ENCODE peak calls at places on chromosomes 7 and 10, in six cellular contexts. Y is cardiac septum, N is RPMI8226, D is HT1080, X is dorsolateral prefrontal cortex, K is NCI-H2081. J is an unnamed sample.

GRCh38 chr7:37921340-37921805 is 933 bp downstream of the EPDR1 start:
- DNase-seq in X (no peak), N (peak; percentile 61), D (peak; percentile 65), K (peak; percentile 49), Y (no peak), J (no peak)

GRCh38 chr7:130662426-130662825 is 6.1 kb downstream of the COPG2 start:
- DNase-seq in X (no peak), D (peak; percentile 25), N (no peak), K (no peak), Y (no peak), J (no peak)

GRCh38 chr7:18666107-18666728 is 170.7 kb downstream of the HDAC9 start:
- DNase-seq in Y (peak; percentile 83), X (peak; percentile 76), D (peak; percentile 55), K (peak; percentile 73), N (peak; percentile 87), J (peak; percentile 55)

GRCh38 chr7:124034754-124035100 is 1.9 kb upstream of the TMEM229A start:
- DNase-seq in N (no peak), K (no peak), Y (no peak), D (no peak), X (no peak), J (no peak)

GRCh38 chr7:11517853-11518252 is 314.1 kb downstream of the THSD7A start:
- DNase-seq in K (no peak), X (no peak), D (no peak), N (no peak), Y (no peak), J (no peak)

GRCh38 chr10:92290076-92290836 is 622 bp downstream of the CPEB3 start:
- DNase-seq in X (peak; percentile 48), K (peak; percentile 73), D (peak; percentile 38), N (peak; percentile 72), Y (no peak), J (no peak)

GRCh38 chr10:101287922-101288638 is 58.8 kb upstream of the LBX1 start:
- DNase-seq in D (peak; percentile 11), X (no peak), Y (no peak), K (no peak), N (no peak), J (no peak)

GRCh38 chr7:100211342-100211780 is 8.4 kb upstream of the PVRIG start:
- DNase-seq in Y (no peak), N (no peak), K (no peak), D (no peak), X (no peak), J (no peak)

GRCh38 chr7:88183051-88183450 is 36.8 kb downstream of the SRI start:
- DNase-seq in K (no peak), X (no peak), D (no peak), N (no peak), Y (no peak), J (no peak)

J was measured in stromal cell of bone marrow.